ENCODE peak calls at places on chromosomes 2 and 18, in ten cellular contexts. One of them, this sample, is unnamed.

GRCh38 chr2:120820885-120821279 is 85.2 kb downstream of the GLI2 start:
- DNase-seq in nephron progenitor cell: no peak
- DNase-seq in Karpas-422: no peak
- DNase-seq in Peyer's patch: no peak
- DNase-seq in activated T-cell treated with anti-CD3 and anti-CD28 coated beads for 1 hour: no peak
- DNase-seq in stimulated activated CD8-positive, alpha-beta memory T cell treated with anti-CD3 and anti-CD28 coated beads, Interleukin-15, amount 100 ng/mL, for 1 hour: no peak
- DNase-seq in thoracic aorta: no peak
- DNase-seq in fibroblast of lung: peak
- DNase-seq in RPMI8226: peak
- DNase-seq in lower lobe of right lung: no peak
- DNase-seq in this sample: peak

GRCh38 chr2:196914867-196915465 is 11.5 kb downstream of the PGAP1 start:
- DNase-seq in nephron progenitor cell: no peak
- DNase-seq in Karpas-422: no peak
- DNase-seq in Peyer's patch: no peak
- DNase-seq in activated T-cell treated with anti-CD3 and anti-CD28 coated beads for 1 hour: no peak
- DNase-seq in stimulated activated CD8-positive, alpha-beta memory T cell treated with anti-CD3 and anti-CD28 coated beads, Interleukin-15, amount 100 ng/mL, for 1 hour: no peak
- DNase-seq in thoracic aorta: no peak
- DNase-seq in fibroblast of lung: no peak
- DNase-seq in RPMI8226: no peak
- DNase-seq in lower lobe of right lung: no peak
- DNase-seq in this sample: no peak

GRCh38 chr2:227443889-227444568 is 27.9 kb upstream of the AGFG1 start:
- DNase-seq in nephron progenitor cell: no peak
- DNase-seq in Karpas-422: no peak
- DNase-seq in Peyer's patch: no peak
- DNase-seq in activated T-cell treated with anti-CD3 and anti-CD28 coated beads for 1 hour: no peak
- DNase-seq in stimulated activated CD8-positive, alpha-beta memory T cell treated with anti-CD3 and anti-CD28 coated beads, Interleukin-15, amount 100 ng/mL, for 1 hour: no peak
- DNase-seq in thoracic aorta: no peak
- DNase-seq in fibroblast of lung: no peak
- DNase-seq in RPMI8226: no peak
- DNase-seq in lower lobe of right lung: no peak
- DNase-seq in this sample: no peak

GRCh38 chr2:11802782-11803191 is 56.4 kb downstream of the LPIN1 start:
- DNase-seq in nephron progenitor cell: no peak
- DNase-seq in Karpas-422: no peak
- DNase-seq in Peyer's patch: no peak
- DNase-seq in activated T-cell treated with anti-CD3 and anti-CD28 coated beads for 1 hour: no peak
- DNase-seq in stimulated activated CD8-positive, alpha-beta memory T cell treated with anti-CD3 and anti-CD28 coated beads, Interleukin-15, amount 100 ng/mL, for 1 hour: no peak
- DNase-seq in thoracic aorta: no peak
- DNase-seq in fibroblast of lung: peak
- DNase-seq in RPMI8226: no peak
- DNase-seq in lower lobe of right lung: no peak
- DNase-seq in this sample: no peak

GRCh38 chr18:53918091-53918490 is 306.4 kb downstream of the MBD2 start:
- DNase-seq in nephron progenitor cell: no peak
- DNase-seq in Karpas-422: no peak
- DNase-seq in Peyer's patch: no peak
- DNase-seq in activated T-cell treated with anti-CD3 and anti-CD28 coated beads for 1 hour: no peak
- DNase-seq in stimulated activated CD8-positive, alpha-beta memory T cell treated with anti-CD3 and anti-CD28 coated beads, Interleukin-15, amount 100 ng/mL, for 1 hour: no peak
- DNase-seq in thoracic aorta: no peak
- DNase-seq in fibroblast of lung: no peak
- DNase-seq in RPMI8226: no peak
- DNase-seq in lower lobe of right lung: no peak
- DNase-seq in this sample: no peak

GRCh38 chr2:126822921-126823320 is 75.8 kb upstream of the TEX51 start:
- DNase-seq in nephron progenitor cell: no peak
- DNase-seq in Karpas-422: no peak
- DNase-seq in Peyer's patch: no peak
- DNase-seq in activated T-cell treated with anti-CD3 and anti-CD28 coated beads for 1 hour: no peak
- DNase-seq in stimulated activated CD8-positive, alpha-beta memory T cell treated with anti-CD3 and anti-CD28 coated beads, Interleukin-15, amount 100 ng/mL, for 1 hour: no peak
- DNase-seq in thoracic aorta: no peak
- DNase-seq in fibroblast of lung: no peak
- DNase-seq in RPMI8226: no peak
- DNase-seq in lower lobe of right lung: no peak
- DNase-seq in this sample: no peak

GRCh38 chr2:75596784-75597183 is 36.0 kb upstream of the EVA1A start:
- DNase-seq in nephron progenitor cell: no peak
- DNase-seq in Karpas-422: no peak
- DNase-seq in Peyer's patch: no peak
- DNase-seq in activated T-cell treated with anti-CD3 and anti-CD28 coated beads for 1 hour: no peak
- DNase-seq in stimulated activated CD8-positive, alpha-beta memory T cell treated with anti-CD3 and anti-CD28 coated beads, Interleukin-15, amount 100 ng/mL, for 1 hour: no peak
- DNase-seq in thoracic aorta: no peak
- DNase-seq in fibroblast of lung: peak
- DNase-seq in RPMI8226: no peak
- DNase-seq in lower lobe of right lung: no peak
- DNase-seq in this sample: no peak

GRCh38 chr2:37232131-37232933 is 874 bp downstream of the NDUFAF7 start:
- DNase-seq in nephron progenitor cell: peak
- DNase-seq in Karpas-422: peak
- DNase-seq in Peyer's patch: peak
- DNase-seq in activated T-cell treated with anti-CD3 and anti-CD28 coated beads for 1 hour: no peak
- DNase-seq in stimulated activated CD8-positive, alpha-beta memory T cell treated with anti-CD3 and anti-CD28 coated beads, Interleukin-15, amount 100 ng/mL, for 1 hour: no peak
- DNase-seq in thoracic aorta: no peak
- DNase-seq in fibroblast of lung: peak
- DNase-seq in RPMI8226: peak
- DNase-seq in lower lobe of right lung: peak
- DNase-seq in this sample: no peak

GRCh38 chr18:9661564-9661963 is 46.5 kb upstream of the RAB31 start:
- DNase-seq in nephron progenitor cell: no peak
- DNase-seq in Karpas-422: peak
- DNase-seq in Peyer's patch: no peak
- DNase-seq in activated T-cell treated with anti-CD3 and anti-CD28 coated beads for 1 hour: no peak
- DNase-seq in stimulated activated CD8-positive, alpha-beta memory T cell treated with anti-CD3 and anti-CD28 coated beads, Interleukin-15, amount 100 ng/mL, for 1 hour: no peak
- DNase-seq in thoracic aorta: no peak
- DNase-seq in fibroblast of lung: no peak
- DNase-seq in RPMI8226: no peak
- DNase-seq in lower lobe of right lung: no peak
- DNase-seq in this sample: no peak

GRCh38 chr2:202361133-202361532 is 15.0 kb upstream of the BMPR2 start:
- DNase-seq in nephron progenitor cell: no peak
- DNase-seq in Karpas-422: no peak
- DNase-seq in Peyer's patch: no peak
- DNase-seq in activated T-cell treated with anti-CD3 and anti-CD28 coated beads for 1 hour: no peak
- DNase-seq in stimulated activated CD8-positive, alpha-beta memory T cell treated with anti-CD3 and anti-CD28 coated beads, Interleukin-15, amount 100 ng/mL, for 1 hour: no peak
- DNase-seq in thoracic aorta: no peak
- DNase-seq in fibroblast of lung: no peak
- DNase-seq in RPMI8226: no peak
- DNase-seq in lower lobe of right lung: no peak
- DNase-seq in this sample: no peak

GRCh38 chr2:168851674-168852320 is 38.4 kb downstream of the SPC25 start:
- DNase-seq in nephron progenitor cell: no peak
- DNase-seq in Karpas-422: no peak
- DNase-seq in Peyer's patch: peak
- DNase-seq in activated T-cell treated with anti-CD3 and anti-CD28 coated beads for 1 hour: no peak
- DNase-seq in stimulated activated CD8-positive, alpha-beta memory T cell treated with anti-CD3 and anti-CD28 coated beads, Interleukin-15, amount 100 ng/mL, for 1 hour: no peak
- DNase-seq in thoracic aorta: no peak
- DNase-seq in fibroblast of lung: peak
- DNase-seq in RPMI8226: no peak
- DNase-seq in lower lobe of right lung: no peak
- DNase-seq in this sample: no peak

GRCh38 chr18:55927831-55928230 is 339.8 kb upstream of the TCF4 start:
- DNase-seq in nephron progenitor cell: no peak
- DNase-seq in Karpas-422: no peak
- DNase-seq in Peyer's patch: no peak
- DNase-seq in activated T-cell treated with anti-CD3 and anti-CD28 coated beads for 1 hour: no peak
- DNase-seq in stimulated activated CD8-positive, alpha-beta memory T cell treated with anti-CD3 and anti-CD28 coated beads, Interleukin-15, amount 100 ng/mL, for 1 hour: no peak
- DNase-seq in thoracic aorta: no peak
- DNase-seq in fibroblast of lung: peak
- DNase-seq in RPMI8226: no peak
- DNase-seq in lower lobe of right lung: no peak
- DNase-seq in this sample: no peak

GRCh38 chr2:150742094-150742493 is 254.6 kb upstream of the RND3 start:
- DNase-seq in nephron progenitor cell: no peak
- DNase-seq in Karpas-422: no peak
- DNase-seq in Peyer's patch: no peak
- DNase-seq in activated T-cell treated with anti-CD3 and anti-CD28 coated beads for 1 hour: no peak
- DNase-seq in stimulated activated CD8-positive, alpha-beta memory T cell treated with anti-CD3 and anti-CD28 coated beads, Interleukin-15, amount 100 ng/mL, for 1 hour: no peak
- DNase-seq in thoracic aorta: no peak
- DNase-seq in fibroblast of lung: no peak
- DNase-seq in RPMI8226: no peak
- DNase-seq in lower lobe of right lung: no peak
- DNase-seq in this sample: no peak

GRCh38 chr18:79935098-79935480 is 16.4 kb downstream of the SLC66A2 start:
- DNase-seq in nephron progenitor cell: no peak
- DNase-seq in Karpas-422: no peak
- DNase-seq in Peyer's patch: peak
- DNase-seq in activated T-cell treated with anti-CD3 and anti-CD28 coated beads for 1 hour: no peak
- DNase-seq in stimulated activated CD8-positive, alpha-beta memory T cell treated with anti-CD3 and anti-CD28 coated beads, Interleukin-15, amount 100 ng/mL, for 1 hour: no peak
- DNase-seq in thoracic aorta: no peak
- DNase-seq in fibroblast of lung: no peak
- DNase-seq in RPMI8226: no peak
- DNase-seq in lower lobe of right lung: peak
- DNase-seq in this sample: peak

GRCh38 chr2:216126943-216127342 is 17.8 kb downstream of the XRCC5 start:
- DNase-seq in nephron progenitor cell: no peak
- DNase-seq in Karpas-422: no peak
- DNase-seq in Peyer's patch: no peak
- DNase-seq in activated T-cell treated with anti-CD3 and anti-CD28 coated beads for 1 hour: no peak
- DNase-seq in stimulated activated CD8-positive, alpha-beta memory T cell treated with anti-CD3 and anti-CD28 coated beads, Interleukin-15, amount 100 ng/mL, for 1 hour: no peak
- DNase-seq in thoracic aorta: no peak
- DNase-seq in fibroblast of lung: no peak
- DNase-seq in RPMI8226: no peak
- DNase-seq in lower lobe of right lung: no peak
- DNase-seq in this sample: no peak

GRCh38 chr2:9282713-9283112 is 76.1 kb downstream of the ASAP2 start:
- DNase-seq in nephron progenitor cell: no peak
- DNase-seq in Karpas-422: no peak
- DNase-seq in Peyer's patch: no peak
- DNase-seq in activated T-cell treated with anti-CD3 and anti-CD28 coated beads for 1 hour: no peak
- DNase-seq in stimulated activated CD8-positive, alpha-beta memory T cell treated with anti-CD3 and anti-CD28 coated beads, Interleukin-15, amount 100 ng/mL, for 1 hour: no peak
- DNase-seq in thoracic aorta: no peak
- DNase-seq in fibroblast of lung: no peak
- DNase-seq in RPMI8226: no peak
- DNase-seq in lower lobe of right lung: no peak
- DNase-seq in this sample: no peak

GRCh38 chr18:26574958-26575864 is 26.9 kb upstream of the KCTD1 start:
- DNase-seq in nephron progenitor cell: peak
- DNase-seq in Karpas-422: no peak
- DNase-seq in Peyer's patch: no peak
- DNase-seq in activated T-cell treated with anti-CD3 and anti-CD28 coated beads for 1 hour: no peak
- DNase-seq in stimulated activated CD8-positive, alpha-beta memory T cell treated with anti-CD3 and anti-CD28 coated beads, Interleukin-15, amount 100 ng/mL, for 1 hour: no peak
- DNase-seq in thoracic aorta: no peak
- DNase-seq in fibroblast of lung: peak
- DNase-seq in RPMI8226: peak
- DNase-seq in lower lobe of right lung: peak
- DNase-seq in this sample: no peak

GRCh38 chr2:48479923-48480322 is 50.0 kb upstream of the STON1 start:
- DNase-seq in nephron progenitor cell: no peak
- DNase-seq in Karpas-422: no peak
- DNase-seq in Peyer's patch: no peak
- DNase-seq in activated T-cell treated with anti-CD3 and anti-CD28 coated beads for 1 hour: no peak
- DNase-seq in stimulated activated CD8-positive, alpha-beta memory T cell treated with anti-CD3 and anti-CD28 coated beads, Interleukin-15, amount 100 ng/mL, for 1 hour: no peak
- DNase-seq in thoracic aorta: no peak
- DNase-seq in fibroblast of lung: peak
- DNase-seq in RPMI8226: no peak
- DNase-seq in lower lobe of right lung: no peak
- DNase-seq in this sample: no peak

GRCh38 chr2:222709191-222709891 is 37.9 kb downstream of the MOGAT1 start:
- DNase-seq in nephron progenitor cell: peak
- DNase-seq in Karpas-422: no peak
- DNase-seq in Peyer's patch: peak
- DNase-seq in activated T-cell treated with anti-CD3 and anti-CD28 coated beads for 1 hour: no peak
- DNase-seq in stimulated activated CD8-positive, alpha-beta memory T cell treated with anti-CD3 and anti-CD28 coated beads, Interleukin-15, amount 100 ng/mL, for 1 hour: no peak
- DNase-seq in thoracic aorta: peak
- DNase-seq in fibroblast of lung: peak
- DNase-seq in RPMI8226: peak
- DNase-seq in lower lobe of right lung: peak
- DNase-seq in this sample: peak

GRCh38 chr18:36211612-36212065 is 24.3 kb downstream of the MOCOS start:
- DNase-seq in nephron progenitor cell: no peak
- DNase-seq in Karpas-422: no peak
- DNase-seq in Peyer's patch: no peak
- DNase-seq in activated T-cell treated with anti-CD3 and anti-CD28 coated beads for 1 hour: no peak
- DNase-seq in stimulated activated CD8-positive, alpha-beta memory T cell treated with anti-CD3 and anti-CD28 coated beads, Interleukin-15, amount 100 ng/mL, for 1 hour: no peak
- DNase-seq in thoracic aorta: no peak
- DNase-seq in fibroblast of lung: peak
- DNase-seq in RPMI8226: no peak
- DNase-seq in lower lobe of right lung: no peak
- DNase-seq in this sample: no peak

GRCh38 chr2:186136860-186137259 is 349.2 kb upstream of the ZC3H15 start:
- DNase-seq in nephron progenitor cell: no peak
- DNase-seq in Karpas-422: no peak
- DNase-seq in Peyer's patch: no peak
- DNase-seq in activated T-cell treated with anti-CD3 and anti-CD28 coated beads for 1 hour: no peak
- DNase-seq in stimulated activated CD8-positive, alpha-beta memory T cell treated with anti-CD3 and anti-CD28 coated beads, Interleukin-15, amount 100 ng/mL, for 1 hour: no peak
- DNase-seq in thoracic aorta: no peak
- DNase-seq in fibroblast of lung: no peak
- DNase-seq in RPMI8226: no peak
- DNase-seq in lower lobe of right lung: no peak
- DNase-seq in this sample: no peak

GRCh38 chr18:70491734-70492348 is 203.0 kb downstream of the SOCS6 start:
- DNase-seq in nephron progenitor cell: peak
- DNase-seq in Karpas-422: peak
- DNase-seq in Peyer's patch: peak
- DNase-seq in activated T-cell treated with anti-CD3 and anti-CD28 coated beads for 1 hour: peak
- DNase-seq in stimulated activated CD8-positive, alpha-beta memory T cell treated with anti-CD3 and anti-CD28 coated beads, Interleukin-15, amount 100 ng/mL, for 1 hour: peak
- DNase-seq in thoracic aorta: peak
- DNase-seq in fibroblast of lung: peak
- DNase-seq in RPMI8226: peak
- DNase-seq in lower lobe of right lung: no peak
- DNase-seq in this sample: no peak

GRCh38 chr2:59174536-59175243 is 933.6 kb upstream of the FANCL start:
- DNase-seq in nephron progenitor cell: no peak
- DNase-seq in Karpas-422: no peak
- DNase-seq in Peyer's patch: no peak
- DNase-seq in activated T-cell treated with anti-CD3 and anti-CD28 coated beads for 1 hour: no peak
- DNase-seq in stimulated activated CD8-positive, alpha-beta memory T cell treated with anti-CD3 and anti-CD28 coated beads, Interleukin-15, amount 100 ng/mL, for 1 hour: no peak
- DNase-seq in thoracic aorta: no peak
- DNase-seq in fibroblast of lung: no peak
- DNase-seq in RPMI8226: no peak
- DNase-seq in lower lobe of right lung: no peak
- DNase-seq in this sample: no peak

GRCh38 chr2:189254268-189254883 is 74.8 kb upstream of the COL5A2 start:
- DNase-seq in nephron progenitor cell: no peak
- DNase-seq in Karpas-422: no peak
- DNase-seq in Peyer's patch: peak
- DNase-seq in activated T-cell treated with anti-CD3 and anti-CD28 coated beads for 1 hour: no peak
- DNase-seq in stimulated activated CD8-positive, alpha-beta memory T cell treated with anti-CD3 and anti-CD28 coated beads, Interleukin-15, amount 100 ng/mL, for 1 hour: no peak
- DNase-seq in thoracic aorta: peak
- DNase-seq in fibroblast of lung: peak
- DNase-seq in RPMI8226: no peak
- DNase-seq in lower lobe of right lung: peak
- DNase-seq in this sample: peak

GRCh38 chr18:67766930-67767329 is 250.4 kb upstream of the DSEL start:
- DNase-seq in nephron progenitor cell: no peak
- DNase-seq in Karpas-422: no peak
- DNase-seq in Peyer's patch: no peak
- DNase-seq in activated T-cell treated with anti-CD3 and anti-CD28 coated beads for 1 hour: no peak
- DNase-seq in stimulated activated CD8-positive, alpha-beta memory T cell treated with anti-CD3 and anti-CD28 coated beads, Interleukin-15, amount 100 ng/mL, for 1 hour: no peak
- DNase-seq in thoracic aorta: no peak
- DNase-seq in fibroblast of lung: peak
- DNase-seq in RPMI8226: no peak
- DNase-seq in lower lobe of right lung: no peak
- DNase-seq in this sample: no peak

GRCh38 chr18:56902653-56903052 is 244.2 kb upstream of the BOD1L2 start:
- DNase-seq in nephron progenitor cell: no peak
- DNase-seq in Karpas-422: no peak
- DNase-seq in Peyer's patch: no peak
- DNase-seq in activated T-cell treated with anti-CD3 and anti-CD28 coated beads for 1 hour: no peak
- DNase-seq in stimulated activated CD8-positive, alpha-beta memory T cell treated with anti-CD3 and anti-CD28 coated beads, Interleukin-15, amount 100 ng/mL, for 1 hour: no peak
- DNase-seq in thoracic aorta: no peak
- DNase-seq in fibroblast of lung: no peak
- DNase-seq in RPMI8226: no peak
- DNase-seq in lower lobe of right lung: no peak
- DNase-seq in this sample: no peak

GRCh38 chr2:212991120-212991519 is 160.3 kb downstream of the IKZF2 start:
- DNase-seq in nephron progenitor cell: no peak
- DNase-seq in Karpas-422: no peak
- DNase-seq in Peyer's patch: no peak
- DNase-seq in activated T-cell treated with anti-CD3 and anti-CD28 coated beads for 1 hour: no peak
- DNase-seq in stimulated activated CD8-positive, alpha-beta memory T cell treated with anti-CD3 and anti-CD28 coated beads, Interleukin-15, amount 100 ng/mL, for 1 hour: no peak
- DNase-seq in thoracic aorta: no peak
- DNase-seq in fibroblast of lung: no peak
- DNase-seq in RPMI8226: no peak
- DNase-seq in lower lobe of right lung: no peak
- DNase-seq in this sample: no peak

GRCh38 chr2:14942991-14943390 is 310.5 kb downstream of the LRATD1 start:
- DNase-seq in nephron progenitor cell: no peak
- DNase-seq in Karpas-422: no peak
- DNase-seq in Peyer's patch: no peak
- DNase-seq in activated T-cell treated with anti-CD3 and anti-CD28 coated beads for 1 hour: no peak
- DNase-seq in stimulated activated CD8-positive, alpha-beta memory T cell treated with anti-CD3 and anti-CD28 coated beads, Interleukin-15, amount 100 ng/mL, for 1 hour: no peak
- DNase-seq in thoracic aorta: no peak
- DNase-seq in fibroblast of lung: peak
- DNase-seq in RPMI8226: no peak
- DNase-seq in lower lobe of right lung: no peak
- DNase-seq in this sample: no peak